ENCODE peak calls at places on chromosomes 1 and 21, in six cellular contexts. C is NCI-H2029 treated with DMSO at 0.1 percent for 48 hours; T is effector CD4-positive, alpha-beta T cell; U is cardiac muscle cell; G is mesendoderm; W is NCI-H1105 treated with DMSO at 0.1 percent for 48 hours. H is an unnamed sample.

GRCh38 chr1:163069142-163069541 is at the start of gene RGS4:
- DNase-seq in C (no peak), T (no peak), U (peak; percentile 97), G (peak; percentile 96), W (no peak), H (peak; percentile 36)

GRCh38 chr1:62589321-62589720 is 8.0 kb upstream of the ANGPTL3 start:
- DNase-seq in C (no peak), T (no peak), U (no peak), G (no peak), W (no peak), H (no peak)

GRCh38 chr1:90721210-90722194 is 4.4 kb upstream of the BARHL2 start:
- DNase-seq in C (peak; percentile 89), T (no peak), U (peak; percentile 72), G (peak; percentile 87), W (peak; percentile 93), H (no peak)

GRCh38 chr21:27382404-27382803 is 415.5 kb upstream of the ADAMTS5 start:
- DNase-seq in C (no peak), T (no peak), U (peak; percentile 21), G (no peak), W (no peak), H (no peak)

GRCh38 chr21:44959376-44960091 is 19.7 kb downstream of the SLX9 start:
- DNase-seq in C (no peak), T (no peak), U (no peak), G (no peak), W (no peak), H (peak; percentile 68)

GRCh38 chr1:12760256-12760795 is 13.2 kb upstream of the PRAMEF12 start:
- DNase-seq in C (no peak), T (no peak), U (no peak), G (peak; percentile 42), W (no peak), H (no peak)

GRCh38 chr1:193342811-193343210 is 156.4 kb upstream of the B3GALT2 start:
- DNase-seq in C (no peak), T (no peak), U (no peak), G (no peak), W (no peak), H (no peak)

GRCh38 chr1:211684791-211685190 is 9.4 kb upstream of the NEK2 start:
- DNase-seq in C (no peak), T (no peak), U (peak; percentile 31), G (no peak), W (no peak), H (no peak)

GRCh38 chr1:42142894-42143675 is 10.1 kb upstream of the GUCA2B start:
- DNase-seq in C (peak; percentile 96), T (no peak), U (no peak), G (no peak), W (peak; percentile 26), H (no peak)

GRCh38 chr21:42734323-42734971 is 81.0 kb downstream of the PDE9A start:
- DNase-seq in C (no peak), T (no peak), U (no peak), G (no peak), W (no peak), H (no peak)

GRCh38 chr1:7995437-7995836 is 30.7 kb downstream of the ERRFI1 start:
- DNase-seq in C (no peak), T (no peak), U (no peak), G (no peak), W (no peak), H (no peak)

GRCh38 chr1:178999061-178999460 is 26.6 kb upstream of the FAM20B start:
- DNase-seq in C (no peak), T (no peak), U (no peak), G (no peak), W (no peak), H (no peak)

GRCh38 chr1:44048816-44049215 is 17.6 kb upstream of the SLC6A9 start:
- DNase-seq in C (no peak), T (no peak), U (peak; percentile 43), G (no peak), W (no peak), H (no peak)

GRCh38 chr1:60345621-60346020 is 272.1 kb upstream of the C1orf87 start:
- DNase-seq in C (no peak), T (no peak), U (peak; percentile 41), G (no peak), W (no peak), H (no peak)

GRCh38 chr1:185541861-185542260 is 192.3 kb upstream of the HMCN1 start:
- DNase-seq in C (no peak), T (no peak), U (peak; percentile 70), G (peak; percentile 39), W (no peak), H (no peak)

GRCh38 chr1:12344611-12345299 is 114.9 kb downstream of the VPS13D start:
- DNase-seq in C (no peak), T (no peak), U (peak; percentile 13), G (no peak), W (no peak), H (peak; percentile 44)

GRCh38 chr1:234585333-234586055 is 24.5 kb downstream of the IRF2BP2 start:
- DNase-seq in C (no peak), T (no peak), U (peak; percentile 37), G (no peak), W (no peak), H (peak; percentile 84)

GRCh38 chr1:91555821-91556531 is 55.3 kb downstream of the CDC7 start:
- DNase-seq in C (no peak), T (peak; percentile 54), U (peak; percentile 84), G (no peak), W (no peak), H (no peak)

GRCh38 chr1:150842964-150843363 is 33.4 kb downstream of the ARNT start:
- DNase-seq in C (no peak), T (no peak), U (no peak), G (no peak), W (no peak), H (no peak)

GRCh38 chr1:110976089-110976488 is 12.4 kb upstream of the LRIF1 start:
- DNase-seq in C (no peak), T (no peak), U (no peak), G (no peak), W (no peak), H (no peak)

GRCh38 chr21:39121600-39122355 is 61.5 kb downstream of the PSMG1 start:
- DNase-seq in C (no peak), T (no peak), U (no peak), G (no peak), W (no peak), H (no peak)

GRCh38 chr1:36366091-36366661 is 19.5 kb downstream of the STK40 start:
- DNase-seq in C (no peak), T (peak; percentile 59), U (peak; percentile 82), G (peak; percentile 65), W (no peak), H (no peak)

GRCh38 chr1:150168960-150169565 is 19.3 kb downstream of the PLEKHO1 start:
- DNase-seq in C (no peak), T (peak; percentile 38), U (peak; percentile 75), G (peak; percentile 66), W (peak; percentile 61), H (peak; percentile 79)

GRCh38 chr1:212727386-212728181 is 27.9 kb upstream of the BATF3 start:
- DNase-seq in C (no peak), T (no peak), U (peak; percentile 58), G (no peak), W (no peak), H (no peak)

GRCh38 chr21:37380349-37381323 is 14.1 kb downstream of the DYRK1A start:
- DNase-seq in C (peak; percentile 84), T (no peak), U (no peak), G (peak; percentile 50), W (no peak), H (no peak)

GRCh38 chr21:16571594-16571993 is 841.8 kb downstream of the USP25 start:
- DNase-seq in C (no peak), T (no peak), U (no peak), G (no peak), W (no peak), H (no peak)

GRCh38 chr1:32372149-32372756 is 9.9 kb downstream of the TSSK3 start:
- DNase-seq in C (no peak), T (peak; percentile 42), U (no peak), G (no peak), W (no peak), H (no peak)

GRCh38 chr1:41468082-41468762 is 16.3 kb downstream of the EDN2 start:
- DNase-seq in C (no peak), T (no peak), U (no peak), G (no peak), W (no peak), H (no peak)

GRCh38 chr1:14939527-14940284 is 213.8 kb upstream of the TMEM51 start:
- DNase-seq in C (no peak), T (no peak), U (peak; percentile 63), G (no peak), W (no peak), H (no peak)

GRCh38 chr1:235739124-235739523 is 89.5 kb upstream of the GNG4 start:
- DNase-seq in C (peak; percentile 26), T (no peak), U (peak; percentile 55), G (no peak), W (no peak), H (no peak)

GRCh38 chr1:54607821-54608220 is 15.5 kb downstream of the FAM151A start:
- DNase-seq in C (no peak), T (no peak), U (no peak), G (no peak), W (no peak), H (no peak)

GRCh38 chr1:58282623-58283022 is 263.9 kb downstream of the OMA1 start:
- DNase-seq in C (no peak), T (no peak), U (no peak), G (no peak), W (no peak), H (no peak)

GRCh38 chr21:41659791-41660560 is 106.9 kb downstream of the RIPK4 start:
- DNase-seq in C (no peak), T (no peak), U (peak; percentile 56), G (no peak), W (no peak), H (peak; percentile 78)

GRCh38 chr1:64136749-64137568 is 66.5 kb upstream of the UBE2U start:
- DNase-seq in C (peak; percentile 91), T (peak; percentile 50), U (peak; percentile 91), G (peak; percentile 82), W (peak; percentile 61), H (peak; percentile 92)

H was measured in tibial artery.